ENCODE peak calls at places on chromosomes 1 and 21, in five cellular contexts. One of them, this sample, is unnamed. For H3K9me3, the result is how much of the 10 kb centered on the place peaks cover.

GRCh38 chr1:109398343-109399225 is 866 bp upstream of the SORT1 start:
- DNase-seq in CD8-positive, alpha-beta T cell: no peak
- DNase-seq in left lung: no peak
- DNase-seq in WERI-Rb-1: no peak
- DNase-seq in cardiac muscle cell: no peak
- DNase-seq in this sample: no peak

GRCh38 chr1:210448293-210448892 is 119.7 kb downstream of the HHAT start:
- DNase-seq in CD8-positive, alpha-beta T cell: no peak
- DNase-seq in left lung: no peak
- DNase-seq in WERI-Rb-1: peak
- DNase-seq in cardiac muscle cell: peak
- DNase-seq in this sample: no peak

GRCh38 chr1:209567788-209568187 is 15.7 kb upstream of the CAMK1G start:
- DNase-seq in CD8-positive, alpha-beta T cell: no peak
- DNase-seq in left lung: no peak
- DNase-seq in WERI-Rb-1: no peak
- DNase-seq in cardiac muscle cell: peak
- DNase-seq in this sample: no peak

GRCh38 chr1:211532086-211532439 is 40.1 kb upstream of the RD3 start:
- DNase-seq in CD8-positive, alpha-beta T cell: no peak
- DNase-seq in left lung: no peak
- DNase-seq in WERI-Rb-1: no peak
- DNase-seq in cardiac muscle cell: no peak
- DNase-seq in this sample: no peak

GRCh38 chr1:38860464-38860816 is 868 bp upstream of the RRAGC start:
- DNase-seq in CD8-positive, alpha-beta T cell: no peak
- DNase-seq in left lung: no peak
- DNase-seq in WERI-Rb-1: no peak
- DNase-seq in cardiac muscle cell: peak
- DNase-seq in this sample: no peak

GRCh38 chr1:58402444-58402843 is 144.1 kb downstream of the OMA1 start:
- DNase-seq in CD8-positive, alpha-beta T cell: no peak
- DNase-seq in left lung: no peak
- DNase-seq in WERI-Rb-1: no peak
- DNase-seq in cardiac muscle cell: peak
- DNase-seq in this sample: no peak

GRCh38 chr1:17045140-17045539 is 8.7 kb downstream of the SDHB start:
- DNase-seq in CD8-positive, alpha-beta T cell: no peak
- DNase-seq in left lung: no peak
- DNase-seq in WERI-Rb-1: no peak
- DNase-seq in cardiac muscle cell: no peak
- DNase-seq in this sample: no peak

GRCh38 chr1:47621977-47622376 is 184.1 kb downstream of the FOXD2 start:
- DNase-seq in CD8-positive, alpha-beta T cell: no peak
- DNase-seq in left lung: no peak
- DNase-seq in WERI-Rb-1: no peak
- DNase-seq in cardiac muscle cell: no peak
- DNase-seq in this sample: no peak

GRCh38 chr1:35605882-35606182 is 32.7 kb downstream of the TFAP2E start:
- DNase-seq in CD8-positive, alpha-beta T cell: no peak
- DNase-seq in left lung: no peak
- DNase-seq in WERI-Rb-1: no peak
- DNase-seq in cardiac muscle cell: peak
- DNase-seq in this sample: no peak

GRCh38 chr1:36986241-36986955 is 47.9 kb downstream of the GRIK3 start:
- DNase-seq in CD8-positive, alpha-beta T cell: no peak
- DNase-seq in left lung: no peak
- DNase-seq in WERI-Rb-1: no peak
- DNase-seq in cardiac muscle cell: no peak
- DNase-seq in this sample: no peak

GRCh38 chr1:77253211-77253610 is 28.6 kb upstream of the AK5 start:
- DNase-seq in CD8-positive, alpha-beta T cell: no peak
- DNase-seq in left lung: no peak
- DNase-seq in WERI-Rb-1: no peak
- DNase-seq in cardiac muscle cell: no peak
- DNase-seq in this sample: no peak

GRCh38 chr1:41901551-41901950 is 17.2 kb downstream of the HIVEP3 start:
- DNase-seq in CD8-positive, alpha-beta T cell: no peak
- DNase-seq in left lung: no peak
- DNase-seq in WERI-Rb-1: no peak
- DNase-seq in cardiac muscle cell: no peak
- DNase-seq in this sample: no peak

GRCh38 chr1:42135426-42135825 is 17.8 kb upstream of the GUCA2B start:
- DNase-seq in CD8-positive, alpha-beta T cell: no peak
- DNase-seq in left lung: no peak
- DNase-seq in WERI-Rb-1: no peak
- DNase-seq in cardiac muscle cell: peak
- DNase-seq in this sample: no peak

GRCh38 chr1:110671323-110671722 is 3.4 kb downstream of the KCNA3 start:
- DNase-seq in CD8-positive, alpha-beta T cell: no peak
- DNase-seq in left lung: no peak
- DNase-seq in WERI-Rb-1: no peak
- DNase-seq in cardiac muscle cell: no peak
- DNase-seq in this sample: no peak

GRCh38 chr1:11417162-11417561 is 61.8 kb upstream of the DISP3 start:
- DNase-seq in CD8-positive, alpha-beta T cell: no peak
- DNase-seq in left lung: no peak
- DNase-seq in WERI-Rb-1: no peak
- DNase-seq in cardiac muscle cell: no peak
- DNase-seq in this sample: no peak

GRCh38 chr1:110502402-110502801 is 16.6 kb downstream of the KCNA10 start:
- DNase-seq in CD8-positive, alpha-beta T cell: no peak
- DNase-seq in left lung: no peak
- DNase-seq in WERI-Rb-1: no peak
- DNase-seq in cardiac muscle cell: no peak
- DNase-seq in this sample: no peak

GRCh38 chr1:192158181-192158580 is at the start of gene RGS18:
- DNase-seq in CD8-positive, alpha-beta T cell: no peak
- DNase-seq in left lung: no peak
- DNase-seq in WERI-Rb-1: no peak
- DNase-seq in cardiac muscle cell: peak
- DNase-seq in this sample: peak

GRCh38 chr1:66490817-66491216 is 43.1 kb upstream of the SGIP1 start:
- DNase-seq in CD8-positive, alpha-beta T cell: no peak
- DNase-seq in left lung: no peak
- DNase-seq in WERI-Rb-1: no peak
- DNase-seq in cardiac muscle cell: peak
- DNase-seq in this sample: no peak

GRCh38 chr1:99252630-99253029 is 11.7 kb upstream of the PLPPR4 start:
- DNase-seq in CD8-positive, alpha-beta T cell: no peak
- DNase-seq in left lung: no peak
- DNase-seq in WERI-Rb-1: no peak
- DNase-seq in cardiac muscle cell: no peak
- DNase-seq in this sample: no peak

GRCh38 chr1:34362949-34363348 is 186.2 kb downstream of the C1orf94 start:
- DNase-seq in CD8-positive, alpha-beta T cell: no peak
- DNase-seq in left lung: no peak
- DNase-seq in WERI-Rb-1: no peak
- DNase-seq in cardiac muscle cell: no peak
- DNase-seq in this sample: no peak

GRCh38 chr21:18041012-18041411 is 203.6 kb upstream of the CHODL start:
- DNase-seq in CD8-positive, alpha-beta T cell: no peak
- DNase-seq in left lung: no peak
- DNase-seq in WERI-Rb-1: peak
- DNase-seq in cardiac muscle cell: peak
- DNase-seq in this sample: no peak

GRCh38 chr1:167360120-167360519 is 139.4 kb downstream of the POU2F1 start:
- DNase-seq in CD8-positive, alpha-beta T cell: no peak
- DNase-seq in left lung: no peak
- DNase-seq in WERI-Rb-1: no peak
- DNase-seq in cardiac muscle cell: no peak
- DNase-seq in this sample: no peak

GRCh38 chr21:17667256-17667655 is 54.6 kb upstream of the BTG3 start:
- DNase-seq in CD8-positive, alpha-beta T cell: no peak
- DNase-seq in left lung: no peak
- DNase-seq in WERI-Rb-1: peak
- DNase-seq in cardiac muscle cell: no peak
- DNase-seq in this sample: no peak

GRCh38 chr21:15250384-15250783 is 185.6 kb upstream of the NRIP1 start:
- DNase-seq in CD8-positive, alpha-beta T cell: no peak
- DNase-seq in left lung: no peak
- DNase-seq in WERI-Rb-1: no peak
- DNase-seq in cardiac muscle cell: no peak
- DNase-seq in this sample: no peak

GRCh38 chr1:164382384-164382783 is 176.6 kb upstream of the PBX1 start:
- DNase-seq in CD8-positive, alpha-beta T cell: no peak
- DNase-seq in left lung: no peak
- DNase-seq in WERI-Rb-1: peak
- DNase-seq in cardiac muscle cell: no peak
- DNase-seq in this sample: no peak

GRCh38 chr1:67869233-67869632 is 36.0 kb upstream of the GNG12 start:
- DNase-seq in CD8-positive, alpha-beta T cell: no peak
- DNase-seq in left lung: no peak
- DNase-seq in WERI-Rb-1: no peak
- DNase-seq in cardiac muscle cell: no peak
- DNase-seq in this sample: no peak

GRCh38 chr1:106620521-106620954 is 435.9 kb upstream of the PRMT6 start:
- DNase-seq in CD8-positive, alpha-beta T cell: no peak
- DNase-seq in left lung: peak
- DNase-seq in WERI-Rb-1: no peak
- DNase-seq in cardiac muscle cell: peak
- DNase-seq in this sample: no peak

GRCh38 chr1:150601540-150601939 is 22.1 kb upstream of the MCL1 start:
- DNase-seq in CD8-positive, alpha-beta T cell: no peak
- DNase-seq in left lung: no peak
- DNase-seq in WERI-Rb-1: no peak
- DNase-seq in cardiac muscle cell: no peak
- DNase-seq in this sample: no peak

GRCh38 chr1:24384251-24385090 is 29.1 kb downstream of the STPG1 start:
- DNase-seq in CD8-positive, alpha-beta T cell: no peak
- DNase-seq in left lung: no peak
- DNase-seq in WERI-Rb-1: no peak
- DNase-seq in cardiac muscle cell: peak
- DNase-seq in this sample: no peak

DNA sequence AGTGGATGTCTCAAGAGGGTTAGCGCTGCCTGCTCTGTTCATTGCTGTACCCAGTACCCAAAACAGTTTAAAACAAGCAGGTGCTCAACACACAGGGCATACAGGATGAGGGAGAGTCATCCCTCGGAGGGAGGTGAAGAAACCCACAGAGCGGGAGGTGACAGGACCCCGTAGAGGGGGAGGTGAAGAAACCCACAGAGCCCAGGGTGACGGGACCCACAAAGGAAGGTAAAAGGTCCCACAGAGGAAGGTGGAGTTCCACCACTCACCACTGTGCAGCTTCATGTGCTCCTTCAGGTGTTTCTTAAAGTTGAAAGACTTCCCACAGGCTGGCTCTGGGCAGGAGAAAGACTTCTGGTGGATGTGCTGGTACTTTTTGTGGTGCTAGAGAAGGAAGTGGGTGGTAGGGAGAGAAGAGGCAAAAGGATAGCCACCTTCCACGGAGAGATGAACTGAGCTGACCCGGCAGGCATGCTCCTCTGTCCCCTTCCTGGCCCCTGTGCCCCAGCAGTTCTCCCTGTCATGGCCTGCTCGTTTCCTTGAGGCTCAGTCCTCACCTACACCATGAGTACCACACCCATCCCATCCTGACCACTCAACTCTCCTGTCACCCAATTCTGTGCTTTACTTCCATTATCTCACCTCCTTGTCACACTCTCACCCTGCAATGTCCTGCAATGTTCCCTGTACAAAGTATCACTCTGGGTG is 5.1 kb downstream of the ZNF692 start:
- DNase-seq in CD8-positive, alpha-beta T cell: no peak
- DNase-seq in left lung: no peak
- DNase-seq in WERI-Rb-1: no peak
- DNase-seq in cardiac muscle cell: no peak
- DNase-seq in this sample: no peak
- H3K27ac ChIP-seq in CD8-positive, alpha-beta T cell: no peak
- H3K27ac ChIP-seq in left lung: no peak
- H3K27ac ChIP-seq in WERI-Rb-1: no peak
- H3K27ac ChIP-seq in cardiac muscle cell: no peak
- H3K27ac ChIP-seq in this sample: no peak

GRCh38 chr1:113898243-113898814 is 6.3 kb downstream of the AP4B1 start:
- DNase-seq in CD8-positive, alpha-beta T cell: no peak
- DNase-seq in left lung: no peak
- DNase-seq in WERI-Rb-1: no peak
- DNase-seq in cardiac muscle cell: no peak
- DNase-seq in this sample: no peak
- H3K9me3 ChIP-seq in CD8-positive, alpha-beta T cell: under half
- H3K9me3 ChIP-seq in left lung: under half
- H3K9me3 ChIP-seq in WERI-Rb-1: under half
- H3K9me3 ChIP-seq in cardiac muscle cell: under half
- H3K9me3 ChIP-seq in this sample: under half

GRCh38 chr1:20351911-20352675 is 61.4 kb downstream of the VWA5B1 start:
- DNase-seq in CD8-positive, alpha-beta T cell: no peak
- DNase-seq in left lung: no peak
- DNase-seq in WERI-Rb-1: no peak
- DNase-seq in cardiac muscle cell: no peak
- DNase-seq in this sample: no peak
- H3K27ac ChIP-seq in CD8-positive, alpha-beta T cell: no peak
- H3K27ac ChIP-seq in left lung: no peak
- H3K27ac ChIP-seq in WERI-Rb-1: no peak
- H3K27ac ChIP-seq in cardiac muscle cell: no peak
- H3K27ac ChIP-seq in this sample: no peak

GRCh38 chr1:3942416-3943122 is 42.5 kb upstream of the C1orf174 start:
- DNase-seq in CD8-positive, alpha-beta T cell: no peak
- DNase-seq in left lung: no peak
- DNase-seq in WERI-Rb-1: no peak
- DNase-seq in cardiac muscle cell: no peak
- DNase-seq in this sample: no peak

GRCh38 chr1:3939242-3940080 is 39.4 kb upstream of the C1orf174 start:
- DNase-seq in CD8-positive, alpha-beta T cell: no peak
- DNase-seq in left lung: no peak
- DNase-seq in WERI-Rb-1: no peak
- DNase-seq in cardiac muscle cell: no peak
- DNase-seq in this sample: no peak

GRCh38 chr1:3943123-3943431 is 43.0 kb upstream of the C1orf174 start:
- DNase-seq in CD8-positive, alpha-beta T cell: no peak
- DNase-seq in left lung: no peak
- DNase-seq in WERI-Rb-1: no peak
- DNase-seq in cardiac muscle cell: no peak
- DNase-seq in this sample: no peak

GRCh38 chr1:3940911-3941310 is 40.8 kb upstream of the C1orf174 start:
- DNase-seq in CD8-positive, alpha-beta T cell: no peak
- DNase-seq in left lung: no peak
- DNase-seq in WERI-Rb-1: no peak
- DNase-seq in cardiac muscle cell: no peak
- DNase-seq in this sample: no peak

DNA sequence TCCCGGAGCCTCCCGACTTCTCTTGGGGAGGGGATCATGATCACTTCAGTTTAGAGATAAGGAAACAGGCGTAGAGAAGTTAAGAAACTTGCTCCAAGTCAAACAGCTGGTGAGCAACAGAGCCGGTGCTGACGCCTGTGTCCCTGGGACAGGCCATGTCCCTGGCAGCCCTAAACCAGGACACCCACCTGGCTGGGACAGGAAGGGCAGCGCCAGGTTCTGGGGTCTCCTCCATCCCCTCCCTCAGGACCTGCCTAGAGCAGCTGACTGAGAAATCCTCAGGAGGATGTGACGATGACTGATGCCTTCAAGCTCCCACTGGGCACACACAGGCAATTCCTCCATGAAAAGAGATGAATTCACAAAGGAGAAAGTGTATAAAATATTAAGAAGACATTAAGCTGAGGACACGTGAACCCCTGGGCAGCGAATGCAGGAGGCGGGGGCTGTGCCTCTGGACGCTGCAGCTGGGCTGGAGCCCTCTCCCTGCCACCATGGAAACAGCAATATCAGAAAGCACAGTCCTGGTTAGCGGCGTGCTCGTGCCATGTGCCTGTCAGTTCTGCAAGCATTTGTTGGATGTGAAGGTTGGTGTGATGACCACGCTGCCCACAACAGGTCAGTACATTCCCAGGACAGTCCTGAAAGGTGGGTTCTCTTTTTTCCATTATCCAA is 40.1 kb upstream of the C1orf174 start:
- DNase-seq in CD8-positive, alpha-beta T cell: no peak
- DNase-seq in left lung: no peak
- DNase-seq in WERI-Rb-1: no peak
- DNase-seq in cardiac muscle cell: no peak
- DNase-seq in this sample: no peak
- H3K9me3 ChIP-seq in CD8-positive, alpha-beta T cell: under half
- H3K9me3 ChIP-seq in left lung: under half
- H3K9me3 ChIP-seq in WERI-Rb-1: under half
- H3K9me3 ChIP-seq in cardiac muscle cell: under half
- H3K9me3 ChIP-seq in this sample: under half